ENCODE peak calls at places on chromosomes 12 and 14, in five cellular contexts. H, N, D, E and K are unnamed samples.

GRCh38 chr12:59650594-59651229 is 54.9 kb downstream of the SLC16A7 start:
- DNase-seq in H (no peak), N (no peak), D (no peak), E (no peak), K (no peak)

GRCh38 chr12:112148031-112148513 is 22.7 kb downstream of the TRAFD1 start:
- DNase-seq in H (peak; percentile 31), N (no peak), D (no peak), E (no peak), K (no peak)

GRCh38 chr12:94762259-94762942 is 112.0 kb upstream of the TMCC3 start:
- DNase-seq in H (no peak), N (no peak), D (no peak), E (no peak), K (no peak)

GRCh38 chr12:123267991-123268843 is 3.4 kb downstream of the CDK2AP1 start:
- DNase-seq in H (peak; percentile 59), N (peak; percentile 15), D (peak; percentile 48), E (no peak), K (peak; percentile 66)

GRCh38 chr12:66296171-66296683 is 6.1 kb upstream of the HELB start:
- DNase-seq in H (no peak), N (no peak), D (no peak), E (no peak), K (no peak)

GRCh38 chr14:22276913-22277816 is 311.9 kb downstream of the DAD1 start:
- DNase-seq in H (no peak), N (no peak), D (no peak), E (no peak), K (no peak)

GRCh38 chr14:22973217-22974032 is 8.9 kb downstream of the AJUBA start:
- DNase-seq in H (peak; percentile 80), N (peak; percentile 34), D (peak; percentile 80), E (no peak), K (peak; percentile 55)

GRCh38 chr12:26699237-26699636 is 133.8 kb downstream of the ITPR2 start:
- DNase-seq in H (no peak), N (no peak), D (no peak), E (no peak), K (no peak)

GRCh38 chr12:38144601-38145436 is 171.8 kb upstream of the ALG10B start:
- DNase-seq in H (no peak), N (no peak), D (no peak), E (no peak), K (no peak)

GRCh38 chr14:61585598-61586538 is 109.4 kb upstream of the HIF1A start:
- DNase-seq in H (peak; percentile 30), N (no peak), D (no peak), E (peak; percentile 85), K (peak; percentile 62)

GRCh38 chr12:107339932-107340331 is 246.6 kb upstream of the CRY1 start:
- DNase-seq in H (no peak), N (no peak), D (no peak), E (no peak), K (no peak)

GRCh38 chr12:124684971-124685688 is 117.7 kb upstream of the NCOR2 start:
- DNase-seq in H (peak; percentile 70), N (no peak), D (no peak), E (no peak), K (peak; percentile 35)

GRCh38 chr14:94768141-94768520 is 1.8 kb downstream of the GSC start:
- DNase-seq in H (no peak), N (no peak), D (no peak), E (no peak), K (no peak)

GRCh38 chr14:94768521-94769412 is 1.1 kb downstream of the GSC start:
- DNase-seq in H (peak; percentile 73), N (no peak), D (no peak), E (peak; percentile 63), K (no peak)

GRCh38 chr14:94769413-94770250 is at the start of gene GSC:
- DNase-seq in H (no peak), N (no peak), D (no peak), E (peak; percentile 78), K (peak; percentile 45)

GRCh38 chr14:94764573-94764972 is 5.3 kb downstream of the GSC start:
- DNase-seq in H (peak; percentile 79), N (no peak), D (no peak), E (no peak), K (no peak)

GRCh38 chr14:94767321-94767878 is 2.5 kb downstream of the GSC start:
- DNase-seq in H (peak; percentile 73), N (no peak), D (no peak), E (no peak), K (no peak)
- H3K27me3 ChIP-seq in H (peaks cover 13% of the 10 kb centered on the region), N (peaks cover 22% of the 10 kb centered on the region), D (peaks cover 50% of the 10 kb centered on the region), E (peaks cover 18% of the 10 kb centered on the region), K (peaks cover 71% of the 10 kb centered on the region)

DNA sequence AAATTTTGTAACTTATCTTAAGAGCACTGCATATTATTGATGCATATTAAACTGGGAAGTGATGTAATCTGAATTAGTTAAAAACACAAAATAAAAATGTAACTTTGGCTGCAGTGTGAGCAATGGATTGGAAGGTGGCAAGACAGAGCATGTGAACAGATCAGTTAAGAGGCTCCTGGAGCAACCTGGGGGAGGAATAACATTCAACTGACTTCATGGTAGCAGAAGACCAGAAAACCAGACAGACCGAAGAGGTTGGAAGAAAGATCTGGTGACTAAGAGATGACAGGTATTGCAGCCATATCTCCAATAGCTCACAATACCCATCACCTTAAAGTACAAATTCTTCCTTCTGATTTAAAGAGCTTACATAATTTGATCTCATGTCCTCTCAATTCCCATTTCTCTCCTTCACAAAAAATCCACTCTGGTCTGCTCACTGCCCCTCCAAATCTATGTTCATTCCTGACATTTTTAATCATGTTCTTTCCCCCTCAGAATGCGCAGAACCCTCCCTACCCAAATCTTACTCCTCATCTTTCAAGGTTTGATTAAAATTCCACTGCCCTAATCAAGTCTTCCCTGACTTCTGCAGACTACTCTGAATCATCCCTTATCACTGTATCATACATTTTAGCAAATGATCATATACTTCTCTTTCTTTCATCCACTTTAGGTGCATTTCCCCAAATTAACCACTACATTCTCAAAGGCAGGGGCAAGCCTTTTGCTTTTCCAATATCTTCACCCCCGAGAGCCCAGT is 51.5 kb downstream of the DUSP16 start:
- DNase-seq in H (no peak), N (no peak), D (no peak), E (no peak), K (no peak)
- H3K4me1 ChIP-seq in H (peaks cover 7% of the 10 kb centered on the region), N (peaks cover 5% of the 10 kb centered on the region), D (no peaks in the 10 kb centered on the region), E (no peaks in the 10 kb centered on the region), K (peaks cover 36% of the 10 kb centered on the region)

DNA sequence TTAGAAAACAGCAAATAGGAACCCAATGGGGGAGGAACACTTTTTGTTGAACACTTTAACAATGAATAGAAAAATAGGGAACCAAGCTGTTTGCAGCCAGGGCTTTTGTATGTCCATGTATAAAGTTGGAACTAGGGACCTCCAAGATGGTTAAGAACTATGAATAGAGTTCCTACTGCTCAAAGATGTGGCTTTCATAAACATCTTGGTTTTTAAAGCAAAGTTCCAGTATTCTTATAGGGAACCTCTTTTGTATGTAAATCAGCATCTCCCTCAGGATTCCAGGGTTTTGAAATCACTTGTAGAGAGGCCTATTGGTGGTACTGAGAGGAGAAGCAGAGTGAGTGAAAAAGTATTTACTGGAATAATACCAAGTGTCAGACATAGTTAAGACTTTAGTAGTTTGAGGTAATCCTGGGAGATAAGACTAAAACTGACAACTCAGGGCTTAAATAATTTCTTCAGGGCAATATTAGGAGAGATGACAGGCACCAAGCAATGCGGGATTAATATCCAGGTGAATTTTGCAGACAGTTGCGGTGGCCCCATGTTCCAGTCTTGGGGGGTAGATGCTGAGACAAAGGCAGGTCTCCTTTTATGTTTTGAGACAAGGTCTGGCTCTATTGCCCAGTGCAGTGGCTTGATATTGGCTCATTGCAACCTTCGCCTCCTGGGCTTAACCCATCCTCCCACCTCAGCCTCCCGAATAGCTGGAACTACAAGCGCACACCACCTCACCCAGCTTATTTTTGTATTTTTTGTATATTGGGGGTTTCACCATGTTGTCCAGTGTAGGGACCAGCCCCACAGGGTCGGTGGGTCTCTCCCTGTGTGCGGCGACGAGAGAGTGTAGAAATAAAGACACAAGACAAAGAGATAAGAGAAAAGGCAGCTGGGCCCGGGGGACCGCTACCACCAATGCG is 10.4 kb upstream of the EID3 start:
- DNase-seq in H (no peak), N (no peak), D (no peak), E (no peak), K (no peak)
- H3K4me3 ChIP-seq in H (no peak overlapping the region), N (no peak overlapping the region), D (no peak overlapping the region), E (no peak overlapping the region), K (no peak overlapping the region)

DNA sequence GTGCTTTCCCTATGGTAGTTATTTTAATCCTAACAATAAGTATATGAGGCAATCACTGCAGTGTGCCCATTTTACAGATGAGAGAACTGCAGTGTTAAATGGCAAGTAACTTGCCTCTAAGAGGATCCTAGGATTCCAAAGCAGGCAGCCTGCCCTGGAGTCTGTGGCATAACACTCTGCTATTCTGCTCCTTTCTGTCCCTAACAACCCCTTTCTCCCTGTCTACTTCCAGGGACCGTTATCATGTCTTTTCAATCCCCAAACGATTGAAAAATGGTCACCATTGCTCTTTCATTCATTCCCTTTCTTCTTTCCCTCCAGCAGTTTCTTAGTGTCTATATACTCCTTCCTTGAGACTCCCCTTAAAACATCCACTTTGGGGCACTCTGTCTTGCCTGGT is 1.3 kb upstream of the ANO2 start:
- DNase-seq in H (no peak), N (no peak), D (no peak), E (no peak), K (no peak)
- H3K27me3 ChIP-seq in H (peaks cover 14% of the 10 kb centered on the region), N (peaks cover 27% of the 10 kb centered on the region), D (peaks cover 9% of the 10 kb centered on the region), E (peaks cover 14% of the 10 kb centered on the region), K (peaks cover 63% of the 10 kb centered on the region)

GRCh38 chr14:68918612-68919011 is 60.5 kb downstream of the ACTN1 start:
- DNase-seq in H (no peak), N (peak; percentile 33), D (no peak), E (no peak), K (no peak)
- H3K4me1 ChIP-seq in H (peaks cover 4% of the 10 kb centered on the region), N (peaks cover 19% of the 10 kb centered on the region), D (no peaks in the 10 kb centered on the region), E (peaks cover 20% of the 10 kb centered on the region), K (peaks cover 17% of the 10 kb centered on the region)

GRCh38 chr14:74563233-74563585 is 48.8 kb downstream of the LTBP2 start:
- DNase-seq in H (no peak), N (no peak), D (no peak), E (no peak), K (no peak)

GRCh38 chr14:74562515-74563232 is 49.4 kb downstream of the LTBP2 start:
- DNase-seq in H (peak; percentile 65), N (no peak), D (no peak), E (no peak), K (no peak)

GRCh38 chr14:74566174-74567125 is 45.6 kb downstream of the LTBP2 start:
- DNase-seq in H (no peak), N (no peak), D (no peak), E (no peak), K (no peak)

GRCh38 chr14:74567219-74567618 is 44.8 kb downstream of the LTBP2 start:
- DNase-seq in H (no peak), N (no peak), D (no peak), E (no peak), K (no peak)

DNA sequence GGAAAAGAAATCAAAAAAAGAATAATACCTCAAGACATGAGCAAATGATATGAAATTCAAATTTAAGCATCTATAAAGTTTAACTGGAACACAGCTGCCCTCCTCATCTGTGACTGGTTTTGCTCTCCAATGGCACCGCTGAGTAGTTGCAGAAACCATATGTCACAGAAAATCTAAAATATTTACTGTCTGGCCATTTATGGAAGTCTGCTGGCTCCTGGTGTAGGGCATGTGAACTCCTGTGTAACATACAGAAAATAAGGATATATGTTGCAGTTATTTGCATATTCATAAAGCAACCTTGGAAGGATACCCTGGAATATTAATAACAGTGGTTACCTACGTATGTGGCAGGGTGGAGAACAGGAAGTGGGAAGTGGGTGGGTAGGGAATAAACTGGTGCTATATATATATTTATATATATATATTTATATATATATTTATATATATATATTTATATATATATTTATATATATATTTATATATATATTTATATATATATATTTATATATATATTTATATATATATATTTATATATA is 48.3 kb downstream of the LTBP2 start:
- DNase-seq in H (no peak), N (no peak), D (no peak), E (no peak), K (no peak)
- H3K4me3 ChIP-seq in H (no peak overlapping the region), N (no peak overlapping the region), D (no peak overlapping the region), E (no peak overlapping the region), K (no peak overlapping the region)

GRCh38 chr14:56742391-56742790 is 67.9 kb downstream of the OTX2 start:
- DNase-seq in H (no peak), N (no peak), D (no peak), E (no peak), K (no peak)
- H3K27me3 ChIP-seq in H (no peaks in the 10 kb centered on the region), N (no peaks in the 10 kb centered on the region), D (no peaks in the 10 kb centered on the region), E (no peaks in the 10 kb centered on the region), K (no peaks in the 10 kb centered on the region)